ENCODE peak calls at places on chromosomes 5 and 9, in seven cellular contexts. One of them, this sample, is unnamed.

GRCh38 chr9:95108777-95109176 is 208.7 kb downstream of the FANCC start:
- DNase-seq in HCT116: no peak
- DNase-seq in H1: no peak
- DNase-seq in GM12878: no peak
- DNase-seq in endothelial cell of umbilical vein: no peak
- DNase-seq in GM23338: no peak
- DNase-seq in K562: no peak
- DNase-seq in this sample: no peak

GRCh38 chr9:99253772-99254431 is 31.8 kb downstream of the SEC61B start:
- DNase-seq in GM12878: peak
- DNase-seq in GM23338: peak
- DNase-seq in H1: no peak
- DNase-seq in HCT116: no peak
- DNase-seq in K562: no peak
- DNase-seq in endothelial cell of umbilical vein: no peak
- DNase-seq in this sample: no peak

GRCh38 chr9:6910032-6910431 is 152.3 kb downstream of the KDM4C start:
- DNase-seq in GM23338: peak
- DNase-seq in K562: no peak
- DNase-seq in H1: no peak
- DNase-seq in endothelial cell of umbilical vein: peak
- DNase-seq in HCT116: no peak
- DNase-seq in GM12878: no peak
- DNase-seq in this sample: peak

GRCh38 chr9:37425298-37425752 is 2.8 kb downstream of the GRHPR start:
- DNase-seq in H1: no peak
- DNase-seq in K562: no peak
- DNase-seq in GM12878: no peak
- DNase-seq in GM23338: no peak
- DNase-seq in HCT116: no peak
- DNase-seq in endothelial cell of umbilical vein: no peak
- DNase-seq in this sample: no peak

GRCh38 chr5:31889131-31889561 is 250.2 kb downstream of the PDZD2 start:
- DNase-seq in H1: peak
- DNase-seq in K562: no peak
- DNase-seq in GM23338: peak
- DNase-seq in GM12878: no peak
- DNase-seq in HCT116: no peak
- DNase-seq in endothelial cell of umbilical vein: no peak
- DNase-seq in this sample: no peak

GRCh38 chr5:32074401-32074800 is 99.7 kb downstream of the GOLPH3 start:
- DNase-seq in K562: no peak
- DNase-seq in H1: no peak
- DNase-seq in HCT116: no peak
- DNase-seq in GM12878: no peak
- DNase-seq in endothelial cell of umbilical vein: no peak
- DNase-seq in GM23338: peak
- DNase-seq in this sample: no peak

GRCh38 chr5:42840279-42840678 is 28.6 kb upstream of the SELENOP start:
- DNase-seq in GM23338: no peak
- DNase-seq in endothelial cell of umbilical vein: no peak
- DNase-seq in GM12878: no peak
- DNase-seq in HCT116: no peak
- DNase-seq in H1: no peak
- DNase-seq in K562: no peak
- DNase-seq in this sample: peak

GRCh38 chr9:257957-258356 is 43.3 kb downstream of the DOCK8 start:
- DNase-seq in GM23338: no peak
- DNase-seq in K562: no peak
- DNase-seq in H1: no peak
- DNase-seq in GM12878: no peak
- DNase-seq in HCT116: no peak
- DNase-seq in endothelial cell of umbilical vein: no peak
- DNase-seq in this sample: no peak

GRCh38 chr5:24289582-24289981 is 355.2 kb downstream of the CDH10 start:
- DNase-seq in H1: no peak
- DNase-seq in GM23338: no peak
- DNase-seq in HCT116: no peak
- DNase-seq in GM12878: no peak
- DNase-seq in K562: no peak
- DNase-seq in endothelial cell of umbilical vein: no peak
- DNase-seq in this sample: no peak

GRCh38 chr5:124839371-124839998 is 93.0 kb upstream of the ZNF608 start:
- DNase-seq in endothelial cell of umbilical vein: peak
- DNase-seq in GM23338: no peak
- DNase-seq in H1: no peak
- DNase-seq in K562: no peak
- DNase-seq in GM12878: no peak
- DNase-seq in HCT116: no peak
- DNase-seq in this sample: no peak

GRCh38 chr5:123916331-123917121 is 404.5 kb downstream of the CSNK1G3 start:
- DNase-seq in endothelial cell of umbilical vein: peak
- DNase-seq in H1: no peak
- DNase-seq in GM23338: no peak
- DNase-seq in K562: no peak
- DNase-seq in GM12878: no peak
- DNase-seq in HCT116: peak
- DNase-seq in this sample: peak

GRCh38 chr9:10571699-10572098 is 41.1 kb downstream of the PTPRD start:
- DNase-seq in GM12878: no peak
- DNase-seq in H1: no peak
- DNase-seq in endothelial cell of umbilical vein: no peak
- DNase-seq in HCT116: no peak
- DNase-seq in K562: no peak
- DNase-seq in GM23338: peak
- DNase-seq in this sample: no peak

GRCh38 chr9:77276799-77277198 is 99.5 kb downstream of the VPS13A start:
- DNase-seq in K562: no peak
- DNase-seq in HCT116: no peak
- DNase-seq in GM23338: peak
- DNase-seq in GM12878: no peak
- DNase-seq in endothelial cell of umbilical vein: no peak
- DNase-seq in H1: no peak
- DNase-seq in this sample: no peak

GRCh38 chr9:120432600-120432999 is 147.4 kb downstream of the CDK5RAP2 start:
- DNase-seq in GM23338: no peak
- DNase-seq in endothelial cell of umbilical vein: no peak
- DNase-seq in K562: no peak
- DNase-seq in H1: no peak
- DNase-seq in GM12878: no peak
- DNase-seq in HCT116: no peak
- DNase-seq in this sample: no peak

GRCh38 chr5:154078305-154078704 is 39.5 kb downstream of the MFAP3 start:
- DNase-seq in H1: no peak
- DNase-seq in GM23338: peak
- DNase-seq in K562: no peak
- DNase-seq in GM12878: no peak
- DNase-seq in endothelial cell of umbilical vein: no peak
- DNase-seq in HCT116: no peak
- DNase-seq in this sample: peak

GRCh38 chr5:10352404-10353240 is 873 bp upstream of the MARCHF6 start:
- DNase-seq in endothelial cell of umbilical vein: no peak
- DNase-seq in H1: no peak
- DNase-seq in GM23338: peak
- DNase-seq in K562: no peak
- DNase-seq in GM12878: peak
- DNase-seq in HCT116: no peak
- DNase-seq in this sample: no peak

GRCh38 chr5:10355071-10355889 is 1.8 kb downstream of the MARCHF6 start:
- DNase-seq in H1: no peak
- DNase-seq in GM12878: no peak
- DNase-seq in K562: no peak
- DNase-seq in HCT116: no peak
- DNase-seq in endothelial cell of umbilical vein: peak
- DNase-seq in GM23338: no peak
- DNase-seq in this sample: no peak

GRCh38 chr5:10354048-10354872 is 765 bp downstream of the MARCHF6 start:
- DNase-seq in endothelial cell of umbilical vein: peak
- DNase-seq in GM23338: peak
- DNase-seq in H1: no peak
- DNase-seq in GM12878: no peak
- DNase-seq in HCT116: no peak
- DNase-seq in K562: peak
- DNase-seq in this sample: no peak

GRCh38 chr5:10351882-10352395 is 1.6 kb upstream of the MARCHF6 start:
- DNase-seq in K562: no peak
- DNase-seq in H1: no peak
- DNase-seq in endothelial cell of umbilical vein: no peak
- DNase-seq in GM12878: no peak
- DNase-seq in GM23338: no peak
- DNase-seq in HCT116: no peak
- DNase-seq in this sample: no peak

GRCh38 chr5:10353241-10354047 is at the start of gene MARCHF6:
- DNase-seq in GM12878: peak
- DNase-seq in K562: peak
- DNase-seq in GM23338: peak
- DNase-seq in HCT116: peak
- DNase-seq in H1: peak
- DNase-seq in endothelial cell of umbilical vein: peak
- DNase-seq in this sample: no peak
- TF ChIP-seq EZH2 in GM12878: no peak
- TF ChIP-seq EZH2 in K562: no peak
- TF ChIP-seq EZH2 in GM23338: no peak
- TF ChIP-seq EZH2 in HCT116: no peak
- TF ChIP-seq EZH2 in H1: no peak
- TF ChIP-seq EZH2 in endothelial cell of umbilical vein: no peak
- TF ChIP-seq EZH2 in this sample: no peak

DNA sequence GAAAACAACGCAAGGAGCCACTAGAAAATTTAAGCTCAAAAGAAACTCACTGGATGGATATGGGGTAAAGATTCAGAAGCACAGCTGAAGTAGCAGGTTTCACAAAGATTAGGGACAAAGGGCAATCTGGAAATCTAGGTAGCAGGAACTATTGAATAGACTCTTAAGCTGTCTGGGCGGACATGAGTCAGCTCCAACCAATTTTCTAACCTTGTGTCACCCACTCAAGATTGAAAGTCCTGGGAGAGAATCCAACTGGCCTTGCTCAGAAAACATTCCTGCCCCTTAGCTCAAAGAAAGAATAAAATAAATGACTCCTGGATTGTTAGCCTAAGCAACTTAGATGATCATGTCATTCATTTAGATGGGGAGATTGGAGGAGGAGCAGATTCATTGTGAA is 69.2 kb downstream of the STK32A start:
- DNase-seq in K562: no peak
- DNase-seq in H1: no peak
- DNase-seq in HCT116: peak
- DNase-seq in GM12878: no peak
- DNase-seq in endothelial cell of umbilical vein: peak
- DNase-seq in GM23338: no peak
- DNase-seq in this sample: no peak
- TF ChIP-seq POLR2AphosphoS5 in K562: no peak
- TF ChIP-seq POLR2AphosphoS5 in H1: no peak
- TF ChIP-seq POLR2AphosphoS5 in HCT116: no peak
- TF ChIP-seq POLR2AphosphoS5 in GM12878: no peak
- TF ChIP-seq POLR2AphosphoS5 in endothelial cell of umbilical vein: peak
- TF ChIP-seq POLR2AphosphoS5 in GM23338: no peak
- TF ChIP-seq POLR2AphosphoS5 in this sample: no peak

DNA sequence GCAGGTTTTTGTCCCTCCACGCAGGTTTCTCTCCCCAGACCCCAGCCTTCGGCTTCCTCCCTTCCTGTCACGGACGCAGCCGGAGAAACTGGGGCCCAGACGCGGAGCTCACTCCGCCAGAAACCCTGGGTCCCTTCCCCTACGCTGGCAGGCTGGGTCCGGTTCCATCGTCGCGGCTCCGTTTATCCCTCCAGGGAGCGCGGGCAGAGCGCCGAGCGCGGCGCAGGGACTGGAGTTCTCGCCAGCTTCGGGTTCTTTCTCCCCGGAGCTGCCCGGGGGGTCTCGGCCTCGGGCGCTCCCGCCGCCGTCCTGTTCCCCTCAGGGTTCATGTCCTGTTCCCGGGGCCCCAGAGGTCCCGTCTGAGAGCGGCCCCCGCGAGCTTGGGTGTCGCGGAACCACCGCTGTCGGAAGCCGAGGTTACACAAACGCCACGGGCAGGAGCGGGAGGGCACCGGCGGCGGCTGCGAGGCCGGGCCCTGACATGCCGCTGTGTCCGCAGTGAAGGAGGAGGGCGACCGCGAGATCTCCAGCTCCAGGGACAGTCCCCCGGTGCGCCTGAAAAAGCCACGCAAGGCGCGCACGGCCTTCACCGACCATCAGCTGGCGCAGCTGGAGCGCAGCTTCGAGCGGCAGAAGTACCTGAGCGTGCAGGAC is 4.6 kb downstream of the BARHL1 start:
- DNase-seq in K562: no peak
- DNase-seq in H1: no peak
- DNase-seq in GM12878: no peak
- DNase-seq in GM23338: peak
- DNase-seq in endothelial cell of umbilical vein: no peak
- DNase-seq in HCT116: no peak
- DNase-seq in this sample: no peak
- TF ChIP-seq EZH2 in K562: no peak
- TF ChIP-seq EZH2 in H1: peak
- TF ChIP-seq EZH2 in GM12878: no peak
- TF ChIP-seq EZH2 in GM23338: peak
- TF ChIP-seq EZH2 in endothelial cell of umbilical vein: peak
- TF ChIP-seq EZH2 in HCT116: no peak
- TF ChIP-seq EZH2 in this sample: no peak

DNA sequence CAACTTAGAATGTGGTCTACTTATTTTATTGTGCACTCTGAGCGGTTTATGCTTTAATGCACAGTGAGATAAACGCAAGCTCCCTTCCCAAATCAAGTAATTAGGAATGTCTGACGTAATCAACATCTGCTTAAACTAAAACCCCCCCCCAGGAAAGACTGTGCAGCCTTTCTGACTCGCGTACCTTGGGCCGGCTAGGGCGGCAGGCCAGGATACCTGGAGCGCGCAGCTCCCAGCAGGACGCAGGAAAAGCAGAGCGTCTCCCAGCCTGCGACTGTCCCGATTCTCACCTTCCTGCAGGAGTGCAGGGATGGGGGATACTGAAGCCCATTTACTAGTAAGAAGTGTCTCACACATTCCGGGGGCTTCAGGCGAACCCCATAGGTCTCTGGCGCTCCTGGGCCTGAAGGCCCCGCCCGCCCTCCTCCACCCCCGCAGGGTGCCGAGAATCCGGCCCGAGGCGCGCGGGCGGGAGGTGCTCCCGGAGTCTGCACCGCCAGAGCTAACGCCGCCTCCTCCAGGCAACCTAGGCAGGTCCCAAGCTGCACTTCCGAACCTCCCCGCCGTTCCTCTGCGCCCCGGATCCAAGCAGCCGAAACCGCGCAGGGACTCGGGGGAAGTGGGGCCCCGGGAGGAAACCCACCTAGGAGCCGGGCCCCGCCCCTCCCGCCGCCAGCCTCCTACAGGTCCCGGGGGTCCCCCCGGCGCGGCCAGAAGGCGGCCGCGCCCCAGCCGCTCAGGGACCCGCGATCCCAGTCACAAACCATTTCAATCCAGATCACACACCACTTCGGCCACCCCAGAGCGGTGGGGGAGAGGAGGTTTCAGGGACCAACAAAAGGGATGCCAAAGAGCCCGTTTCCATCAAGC is 1.4 kb downstream of the ROR2 start:
- DNase-seq in HCT116: peak
- DNase-seq in GM12878: no peak
- DNase-seq in K562: peak
- DNase-seq in GM23338: peak
- DNase-seq in H1: no peak
- DNase-seq in endothelial cell of umbilical vein: no peak
- DNase-seq in this sample: no peak
- TF ChIP-seq POLR2AphosphoS5 in HCT116: peak
- TF ChIP-seq POLR2AphosphoS5 in GM12878: no peak
- TF ChIP-seq POLR2AphosphoS5 in K562: peak
- TF ChIP-seq POLR2AphosphoS5 in GM23338: peak
- TF ChIP-seq POLR2AphosphoS5 in H1: no peak
- TF ChIP-seq POLR2AphosphoS5 in endothelial cell of umbilical vein: no peak
- TF ChIP-seq POLR2AphosphoS5 in this sample: no peak